ENCODE peak calls at places on chromosomes 11 and 22, in six cellular contexts. R, I, L, D, J and K are unnamed samples.

GRCh38 chr11:125343732-125344131 is 152.3 kb downstream of the FEZ1 start:
- DNase-seq in R (peak; percentile 49), D (no peak), J (peak; percentile 54), I (peak; percentile 81), L (no peak), K (no peak)

GRCh38 chr11:34263462-34264186 is 94.2 kb downstream of the ABTB2 start:
- DNase-seq in L (no peak), D (peak; percentile 95), R (peak; percentile 82), J (peak; percentile 83), I (peak; percentile 22), K (no peak)

GRCh38 chr11:83818349-83818748 is 532.2 kb upstream of the CCDC90B start:
- DNase-seq in J (peak; percentile 54), L (no peak), D (no peak), I (peak; percentile 26), R (peak; percentile 69), K (no peak)

GRCh38 chr11:33182246-33182878 is 21.1 kb upstream of the CSTF3 start:
- DNase-seq in I (no peak), L (no peak), R (no peak), D (no peak), J (no peak), K (no peak)

GRCh38 chr11:64796047-64796756 is 6.8 kb downstream of the MAP4K2 start:
- DNase-seq in D (no peak), I (no peak), J (no peak), L (no peak), R (no peak), K (no peak)

GRCh38 chr11:60647087-60647486 is 52.3 kb upstream of the MS4A8 start:
- DNase-seq in L (no peak), J (no peak), D (no peak), I (no peak), R (no peak), K (no peak)

GRCh38 chr11:9700105-9700801 is 36.4 kb downstream of the SWAP70 start:
- DNase-seq in L (no peak), R (no peak), J (no peak), D (no peak), I (no peak), K (no peak)

GRCh38 chr11:12261551-12261950 is 115.8 kb upstream of the PARVA start:
- DNase-seq in I (no peak), L (no peak), J (no peak), R (no peak), D (no peak), K (no peak)

GRCh38 chr11:13329670-13330401 is 52.2 kb downstream of the BMAL1 start:
- DNase-seq in R (peak; percentile 41), I (no peak), J (no peak), D (no peak), L (no peak), K (no peak)

GRCh38 chr11:128759597-128759996 is 65.7 kb downstream of the FLI1 start:
- DNase-seq in J (peak; percentile 36), L (no peak), I (peak; percentile 54), D (no peak), R (peak; percentile 90), K (no peak)

GRCh38 chr11:125621995-125622394 is 3.0 kb upstream of the CHEK1 start:
- DNase-seq in D (no peak), R (peak; percentile 77), J (no peak), I (peak; percentile 70), L (no peak), K (no peak)

GRCh38 chr11:8531312-8531711 is 62.7 kb downstream of the STK33 start:
- DNase-seq in D (peak; percentile 26), J (no peak), L (no peak), I (peak; percentile 2), R (no peak), K (no peak)

GRCh38 chr11:15967966-15968365 is 388.4 kb downstream of the SOX6 start:
- DNase-seq in J (no peak), I (peak; percentile 79), L (no peak), R (peak; percentile 76), D (no peak), K (no peak)

GRCh38 chr22:48265000-48265625 is 1502.7 kb downstream of the TBC1D22A start:
- DNase-seq in R (no peak), J (no peak), D (no peak), I (no peak), L (no peak), K (no peak)

GRCh38 chr11:924406-925157 is 1.1 kb upstream of the AP2A2 start:
- DNase-seq in L (no peak), D (no peak), J (no peak), I (no peak), R (no peak), K (no peak)

GRCh38 chr11:119218141-119218878 is 12.2 kb downstream of the CBL start:
- DNase-seq in L (no peak), R (peak; percentile 99), J (no peak), D (peak; percentile 72), I (peak; percentile 88), K (no peak)

GRCh38 chr11:2166091-2166851 is 5.3 kb upstream of the INS start:
- DNase-seq in J (peak; percentile 38), D (no peak), I (no peak), L (no peak), R (no peak), K (no peak)

GRCh38 chr22:47929646-47930185 is 1167.3 kb downstream of the TBC1D22A start:
- DNase-seq in J (no peak), R (no peak), I (no peak), D (no peak), L (no peak), K (no peak)

GRCh38 chr22:33851240-33851639 is 69.0 kb downstream of the LARGE1 start:
- DNase-seq in I (peak; percentile 68), R (peak; percentile 44), D (no peak), J (no peak), L (no peak), K (no peak)

GRCh38 chr11:96337541-96338530 is 5.2 kb downstream of the MAML2 start:
- DNase-seq in I (peak; percentile 84), R (peak; percentile 60), J (no peak), L (no peak), D (no peak), K (no peak)

GRCh38 chr11:6926208-6927029 is at the start of gene ZNF215:
- DNase-seq in I (peak; percentile 90), J (peak; percentile 97), L (peak; percentile 71), D (peak; percentile 82), R (peak; percentile 81), K (peak; percentile 78)

GRCh38 chr11:70434813-70435300 is 36.5 kb downstream of the CTTN start:
- DNase-seq in J (no peak), L (no peak), D (no peak), I (no peak), R (no peak), K (no peak)

GRCh38 chr11:7571640-7572000 is 57.8 kb downstream of the PPFIBP2 start:
- DNase-seq in D (peak; percentile 64), I (peak; percentile 81), L (peak; percentile 43), J (peak; percentile 92), R (peak; percentile 69), K (peak; percentile 67)

GRCh38 chr11:33920838-33921613 is 29.1 kb upstream of the LMO2 start:
- DNase-seq in J (no peak), D (no peak), L (no peak), I (no peak), R (no peak), K (no peak)

GRCh38 chr11:13169709-13170108 is 107.9 kb upstream of the BMAL1 start:
- DNase-seq in I (peak; percentile 65), L (no peak), R (peak; percentile 94), D (no peak), J (no peak), K (no peak)

GRCh38 chr22:50014655-50015401 is 2.3 kb upstream of the IL17REL start:
- DNase-seq in I (no peak), D (no peak), L (no peak), R (no peak), J (no peak), K (no peak)

GRCh38 chr11:73539506-73540084 is 58.3 kb downstream of the FAM168A start:
- DNase-seq in D (no peak), I (no peak), R (no peak), J (no peak), L (no peak), K (no peak)
- H2AK5ac ChIP-seq in D (no peak overlapping the region), I (no peak overlapping the region), R (no peak overlapping the region), J (no peak overlapping the region), L (no peak overlapping the region), K (no peak overlapping the region)

GRCh38 chr11:117989351-117990102 is 3.3 kb downstream of the IL10RA start:
- DNase-seq in L (no peak), J (no peak), I (peak; percentile 11), D (no peak), R (no peak), K (no peak)
- H3K4me3 ChIP-seq in L (no peak overlapping the region), J (no peak overlapping the region), I (no peak overlapping the region), D (no peak overlapping the region), R (no peak overlapping the region), K (no peak overlapping the region)

GRCh38 chr22:39171623-39172264 is 19.3 kb upstream of the CBX7 start:
- DNase-seq in R (no peak), L (no peak), D (no peak), J (no peak), I (no peak), K (no peak)

GRCh38 chr22:39173050-39173706 is 20.7 kb upstream of the CBX7 start:
- DNase-seq in L (no peak), I (no peak), D (no peak), R (no peak), J (no peak), K (no peak)

GRCh38 chr22:39169797-39170466 is 17.5 kb upstream of the CBX7 start:
- DNase-seq in D (no peak), L (no peak), I (no peak), R (no peak), J (peak; percentile 71), K (no peak)

GRCh38 chr22:39173787-39174497 is 21.5 kb upstream of the CBX7 start:
- DNase-seq in L (no peak), J (peak; percentile 52), I (no peak), D (no peak), R (no peak), K (no peak)

GRCh38 chr22:39170825-39171622 is 18.5 kb upstream of the CBX7 start:
- DNase-seq in R (peak; percentile 52), D (peak; percentile 80), I (peak; percentile 71), J (peak; percentile 84), L (no peak), K (peak; percentile 77)
- H2AK5ac ChIP-seq in R (peak overlapping the region; percentile 90), D (peak overlapping the region; percentile 99), I (peak overlapping the region; percentile 11), J (no peak overlapping the region), L (peak overlapping the region; percentile 4), K (peak overlapping the region; percentile 88)

GRCh38 chr11:111930472-111930871 is 6.7 kb upstream of the DIXDC1 start:
- DNase-seq in J (no peak), R (no peak), L (no peak), I (no peak), D (no peak), K (no peak)
- H3K4me3 ChIP-seq in J (no peak overlapping the region), R (no peak overlapping the region), L (no peak overlapping the region), I (no peak overlapping the region), D (no peak overlapping the region), K (no peak overlapping the region)